ENCODE peak calls at places on chromosomes 5 and 9, in seven cellular contexts. Y is HCT116, E is SK-N-SH, U is HepG2, M is K562, Z is H1, G is GM12878. B is an unnamed sample.
A peak's percentile ranks its signal among the peaks of the same experiment; 100 is the strongest.

GRCh38 chr9:19162956-19163355 is 35.7 kb upstream of the PLIN2 start:
- DNase-seq in Y (no peak), E (no peak), U (no peak), M (no peak), Z (no peak), G (no peak), B (no peak)

GRCh38 chr5:45622365-45622764 is 73.8 kb downstream of the HCN1 start:
- DNase-seq in Y (no peak), E (no peak), U (no peak), M (no peak), Z (no peak), G (no peak), B (no peak)

GRCh38 chr5:10655041-10655685 is 91.3 kb downstream of the ANKRD33B start:
- DNase-seq in Y (no peak), E (peak; percentile 50), U (no peak), M (no peak), Z (no peak), G (no peak), B (no peak)

GRCh38 chr5:138438003-138438723 is 694 bp upstream of the REEP2 start:
- DNase-seq in Y (no peak), E (no peak), U (no peak), M (no peak), Z (no peak), G (no peak), B (no peak)

GRCh38 chr5:176629853-176630680 is at the start of the genes EIF4E1B and SNCB:
- DNase-seq in Y (no peak), E (peak; percentile 91), U (no peak), M (peak; percentile 89), Z (peak; percentile 84), G (no peak), B (peak; percentile 86)

GRCh38 chr5:2737273-2738155 is 14.0 kb downstream of the IRX2 start:
- DNase-seq in Y (no peak), E (no peak), U (no peak), M (no peak), Z (peak; percentile 42), G (no peak), B (no peak)

GRCh38 chr5:1338196-1338490 is 6.8 kb downstream of the CLPTM1L start:
- DNase-seq in Y (no peak), E (no peak), U (no peak), M (no peak), Z (no peak), G (no peak), B (no peak)

GRCh38 chr5:92019376-92019990 is 636.4 kb upstream of the ARRDC3 start:
- DNase-seq in Y (peak; percentile 33), E (no peak), U (no peak), M (no peak), Z (no peak), G (no peak), B (no peak)

GRCh38 chr9:87212563-87213154 is 265.4 kb upstream of the GAS1 start:
- DNase-seq in Y (peak; percentile 4), E (no peak), U (no peak), M (peak; percentile 4), Z (no peak), G (no peak), B (no peak)

GRCh38 chr5:134577796-134578577 is 52.5 kb downstream of the JADE2 start:
- DNase-seq in Y (peak; percentile 54), E (peak; percentile 90), U (peak; percentile 59), M (peak; percentile 79), Z (peak; percentile 94), G (no peak), B (peak; percentile 84)

GRCh38 chr5:13478831-13479465 is 465.5 kb downstream of the DNAH5 start:
- DNase-seq in Y (no peak), E (peak; percentile 41), U (peak; percentile 24), M (no peak), Z (peak; percentile 48), G (no peak), B (peak; percentile 53)

GRCh38 chr5:13472834-13473233 is 471.7 kb downstream of the DNAH5 start:
- DNase-seq in Y (no peak), E (no peak), U (no peak), M (no peak), Z (no peak), G (no peak), B (no peak)

GRCh38 chr5:13480834-13481233 is 463.7 kb downstream of the DNAH5 start:
- DNase-seq in Y (no peak), E (no peak), U (no peak), M (no peak), Z (no peak), G (no peak), B (no peak)

GRCh38 chr5:13477118-13477737 is 467.3 kb downstream of the DNAH5 start:
- DNase-seq in Y (no peak), E (no peak), U (no peak), M (no peak), Z (no peak), G (no peak), B (no peak)
- TF ChIP-seq JUND in Y (no peak), E (no peak), U (no peak), M (no peak), Z (no peak), G (no peak), B (no peak)

GRCh38 chr5:42812620-42813019 is 928 bp upstream of the SELENOP start:
- DNase-seq in Y (no peak), E (no peak), U (no peak), M (no peak), Z (no peak), G (no peak), B (no peak)

GRCh38 chr5:42813533-42813932 is 1.8 kb upstream of the SELENOP start:
- DNase-seq in Y (no peak), E (no peak), U (peak; percentile 59), M (no peak), Z (peak; percentile 74), G (no peak), B (no peak)

GRCh38 chr5:42810905-42811590 is 644 bp downstream of the SELENOP start:
- DNase-seq in Y (no peak), E (no peak), U (no peak), M (no peak), Z (no peak), G (no peak), B (no peak)

GRCh38 chr5:42808888-42809611 is 2.6 kb downstream of the SELENOP start:
- DNase-seq in Y (no peak), E (no peak), U (no peak), M (no peak), Z (no peak), G (no peak), B (no peak)

DNA sequence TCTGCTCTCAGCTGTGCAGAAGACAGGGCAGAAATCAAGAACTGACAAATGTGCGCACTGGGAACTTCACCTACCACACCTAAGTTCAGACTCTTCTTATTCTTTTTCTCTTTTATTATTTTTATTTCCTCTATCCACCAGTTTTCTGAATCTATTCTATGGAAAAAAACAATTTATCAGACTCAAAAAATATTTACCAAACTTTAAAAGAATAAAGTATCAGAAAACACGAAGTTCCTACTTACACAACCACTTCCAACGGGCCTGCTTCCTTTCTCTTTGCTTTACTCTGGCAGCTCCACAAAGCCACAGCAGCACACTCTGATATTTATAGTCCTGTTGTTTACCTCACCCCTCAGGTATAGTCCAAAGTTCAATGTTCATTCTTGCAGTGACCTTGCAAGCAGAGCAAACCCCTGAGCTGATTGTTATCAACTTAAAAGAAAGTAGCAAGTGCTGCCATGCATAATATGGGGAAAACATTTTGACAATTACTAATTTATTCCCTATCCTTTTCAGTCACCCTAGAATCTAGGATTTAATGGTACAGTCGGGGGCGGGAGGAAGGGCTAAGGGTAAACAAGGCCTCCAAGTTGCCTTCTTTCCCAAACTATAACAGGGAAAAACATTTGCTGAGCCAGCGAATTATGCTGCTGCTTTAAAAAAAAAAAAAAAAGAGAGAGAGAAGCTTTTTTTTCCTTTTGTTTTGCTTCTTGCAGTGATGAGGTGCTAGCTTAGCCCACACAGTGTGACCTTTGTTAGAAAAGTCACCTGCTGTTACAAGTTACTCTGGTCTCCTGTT is at the start of gene SELENOP:
- DNase-seq in Y (peak; percentile 24), E (no peak), U (peak; percentile 99), M (no peak), Z (no peak), G (peak; percentile 8), B (peak; percentile 61)
- TF ChIP-seq JUND in Y (peak; percentile 50), E (no peak), U (no peak), M (peak; percentile 81), Z (peak; percentile 66), G (no peak), B (peak; percentile 76)

GRCh38 chr5:72647806-72648205 is 140.6 kb upstream of the ZNF366 start:
- DNase-seq in Y (no peak), E (peak; percentile 27), U (no peak), M (no peak), Z (no peak), G (no peak), B (no peak)

GRCh38 chr5:72646467-72646866 is 139.3 kb upstream of the ZNF366 start:
- DNase-seq in Y (no peak), E (no peak), U (no peak), M (no peak), Z (no peak), G (no peak), B (no peak)

GRCh38 chr5:72651109-72651508 is 143.9 kb upstream of the ZNF366 start:
- DNase-seq in Y (no peak), E (no peak), U (no peak), M (no peak), Z (no peak), G (no peak), B (no peak)

GRCh38 chr5:72649449-72649848 is 142.2 kb upstream of the ZNF366 start:
- DNase-seq in Y (no peak), E (no peak), U (no peak), M (peak; percentile 22), Z (no peak), G (no peak), B (no peak)

GRCh38 chr5:72648511-72648910 is 141.3 kb upstream of the ZNF366 start:
- DNase-seq in Y (no peak), E (no peak), U (no peak), M (no peak), Z (no peak), G (no peak), B (no peak)
- TF ChIP-seq JUND in Y (no peak), E (no peak), U (no peak), M (no peak), Z (no peak), G (no peak), B (no peak)

GRCh38 chr5:145681216-145681615 is 153.9 kb downstream of the PRELID2 start:
- DNase-seq in Y (no peak), E (no peak), U (peak; percentile 3), M (no peak), Z (no peak), G (no peak), B (no peak)

GRCh38 chr5:145680169-145680568 is 155.0 kb downstream of the PRELID2 start:
- DNase-seq in Y (no peak), E (no peak), U (no peak), M (peak; percentile 36), Z (peak; percentile 51), G (no peak), B (no peak)

GRCh38 chr5:145682197-145682895 is 152.8 kb downstream of the PRELID2 start:
- DNase-seq in Y (no peak), E (no peak), U (no peak), M (no peak), Z (no peak), G (no peak), B (no peak)

GRCh38 chr5:145680744-145681143 is 154.4 kb downstream of the PRELID2 start:
- DNase-seq in Y (no peak), E (no peak), U (no peak), M (no peak), Z (no peak), G (no peak), B (no peak)

DNA sequence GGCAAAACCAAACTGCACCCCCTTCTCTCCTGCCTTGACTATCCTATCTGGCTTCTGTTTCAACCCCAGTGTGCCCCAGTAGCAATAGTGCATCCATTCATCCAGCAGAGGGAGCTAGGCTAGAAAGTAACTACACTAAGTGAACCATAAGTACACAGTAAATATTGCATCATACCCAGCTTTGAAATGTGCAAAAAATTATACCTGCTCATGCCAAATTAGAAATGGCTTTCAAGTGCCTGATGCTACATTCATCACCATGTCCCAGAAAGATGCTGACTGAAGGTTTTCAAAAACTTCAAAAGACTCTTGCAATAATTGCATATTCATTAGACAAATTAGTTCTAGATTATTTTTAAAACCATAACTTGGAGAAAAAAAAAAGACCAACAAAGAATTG is 153.5 kb downstream of the PRELID2 start:
- DNase-seq in Y (peak; percentile 75), E (peak; percentile 51), U (peak; percentile 83), M (peak; percentile 75), Z (peak; percentile 54), G (peak; percentile 32), B (peak; percentile 48)
- TF ChIP-seq JUND in Y (no peak), E (no peak), U (no peak), M (peak; percentile 90), Z (peak; percentile 62), G (no peak), B (no peak)

B was measured in T47D.